ENCODE peak calls at places on chromosomes 5 and 9, in ten cellular contexts. T, I, F, C, B, L, X, G, Z and N are unnamed samples.

GRCh38 chr9:129567842-129568559 is 52.9 kb downstream of the C9orf50 start:
- DNase-seq in T (peak; percentile 87), I (no peak), F (no peak), C (no peak), B (peak; percentile 76), L (peak; percentile 39), X (no peak), G (peak; percentile 68), Z (no peak), N (peak; percentile 72)

GRCh38 chr5:156634301-156634700 is 215.8 kb upstream of the PPP1R2B start:
- DNase-seq in T (no peak), I (no peak), F (no peak), C (no peak), B (no peak), L (no peak), X (no peak), G (no peak), Z (no peak), N (no peak)

GRCh38 chr9:89732295-89732951 is 127.6 kb downstream of the GADD45G start:
- DNase-seq in T (no peak), I (peak; percentile 65), F (no peak), C (peak; percentile 44), B (no peak), L (peak; percentile 33), X (peak; percentile 40), G (peak; percentile 63), Z (peak; percentile 57), N (no peak)

GRCh38 chr5:173473293-173473692 is 143.2 kb downstream of the BOD1 start:
- DNase-seq in T (no peak), I (no peak), F (no peak), C (no peak), B (no peak), L (no peak), X (no peak), G (no peak), Z (no peak), N (no peak)

GRCh38 chr5:87529486-87530076 is 116.9 kb upstream of the CCNH start:
- DNase-seq in T (no peak), I (no peak), F (no peak), C (no peak), B (no peak), L (no peak), X (no peak), G (no peak), Z (no peak), N (no peak)

GRCh38 chr9:108442604-108443277 is 413.0 kb downstream of the ACTL7B start:
- DNase-seq in T (peak; percentile 76), I (no peak), F (no peak), C (no peak), B (no peak), L (no peak), X (no peak), G (no peak), Z (no peak), N (no peak)

GRCh38 chr5:19018822-19019221 is 969.2 kb downstream of the CDH18 start:
- DNase-seq in T (no peak), I (no peak), F (no peak), C (no peak), B (no peak), L (no peak), X (no peak), G (no peak), Z (no peak), N (no peak)

GRCh38 chr9:83583151-83584014 is 39.6 kb upstream of the IDNK start:
- DNase-seq in T (peak; percentile 67), I (peak; percentile 77), F (peak; percentile 58), C (peak; percentile 69), B (peak; percentile 50), L (peak; percentile 59), X (peak; percentile 72), G (peak; percentile 38), Z (peak; percentile 70), N (peak; percentile 56)

GRCh38 chr5:127564002-127564769 is 46.7 kb downstream of the PRRC1 start:
- DNase-seq in T (peak; percentile 67), I (peak; percentile 72), F (peak; percentile 64), C (peak; percentile 75), B (peak; percentile 28), L (peak; percentile 54), X (peak; percentile 77), G (no peak), Z (peak; percentile 63), N (peak; percentile 33)
- TF ChIP-seq CTCF in T (peak; percentile 72), I (peak; percentile 90), F (peak; percentile 59), C (peak; percentile 26), B (peak; percentile 63), L (peak; percentile 74), X (peak; percentile 63), G (no peak), Z (peak; percentile 80), N (peak; percentile 80)

GRCh38 chr5:174735498-174736350 is 11.3 kb downstream of the MSX2 start:
- DNase-seq in T (no peak), I (peak; percentile 66), F (no peak), C (peak; percentile 29), B (no peak), L (peak; percentile 4), X (peak; percentile 71), G (no peak), Z (peak; percentile 70), N (no peak)
- TF ChIP-seq CTCF in T (peak; percentile 28), I (peak; percentile 72), F (no peak), C (no peak), B (peak; percentile 15), L (peak; percentile 53), X (peak; percentile 34), G (no peak), Z (peak; percentile 29), N (no peak)

GRCh38 chr9:119961774-119962408 is 592.7 kb upstream of the BRINP1 start:
- DNase-seq in T (peak; percentile 45), I (peak; percentile 52), F (peak; percentile 31), C (peak; percentile 62), B (peak; percentile 10), L (peak; percentile 18), X (peak; percentile 65), G (peak; percentile 46), Z (peak; percentile 36), N (peak; percentile 31)
- TF ChIP-seq CTCF in T (peak; percentile 85), I (no peak), F (peak; percentile 56), C (peak; percentile 47), B (peak; percentile 69), L (peak; percentile 73), X (peak; percentile 26), G (no peak), Z (no peak), N (peak; percentile 91)

GRCh38 chr5:146007270-146007669 is 70.9 kb downstream of the SH3RF2 start:
- DNase-seq in T (peak; percentile 34), I (peak; percentile 75), F (no peak), C (no peak), B (peak; percentile 4), L (no peak), X (peak; percentile 21), G (no peak), Z (no peak), N (peak; percentile 28)
- TF ChIP-seq CTCF in T (no peak), I (peak; percentile 50), F (no peak), C (no peak), B (no peak), L (no peak), X (no peak), G (no peak), Z (no peak), N (peak; percentile 26)

DNA sequence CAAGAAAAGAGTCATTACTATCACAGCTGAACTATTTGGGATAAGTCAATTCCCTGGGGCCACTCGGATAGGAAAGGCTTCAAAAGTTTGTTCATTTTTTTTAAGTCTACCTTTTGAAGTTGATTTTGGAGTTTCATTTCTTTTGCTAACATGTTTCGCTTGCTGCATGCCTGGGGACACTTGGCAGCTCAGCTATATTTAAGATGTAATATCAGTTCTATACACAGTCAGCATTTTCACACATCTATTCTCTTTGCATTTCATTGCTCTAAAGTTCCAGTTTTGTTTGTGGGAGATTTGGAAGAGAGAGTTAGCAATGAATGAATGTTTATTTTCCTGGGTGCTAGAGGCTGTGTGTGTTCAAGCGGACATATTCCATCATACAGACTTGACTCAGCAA is 445.2 kb upstream of the GRAMD2B start:
- DNase-seq in T (no peak), I (no peak), F (no peak), C (no peak), B (no peak), L (no peak), X (no peak), G (no peak), Z (no peak), N (no peak)
- TF ChIP-seq CTCF in T (no peak), I (no peak), F (no peak), C (no peak), B (no peak), L (no peak), X (no peak), G (no peak), Z (no peak), N (no peak)

GRCh38 chr5:168291281-168291960 is at the start of gene WWC1:
- DNase-seq in T (no peak), I (peak; percentile 93), F (peak; percentile 86), C (peak; percentile 88), B (peak; percentile 36), L (peak; percentile 70), X (peak; percentile 39), G (peak; percentile 40), Z (peak; percentile 82), N (no peak)
- TF ChIP-seq CTCF in T (no peak), I (peak; percentile 58), F (no peak), C (no peak), B (peak; percentile 21), L (peak; percentile 57), X (no peak), G (no peak), Z (peak; percentile 46), N (peak; percentile 64)

DNA sequence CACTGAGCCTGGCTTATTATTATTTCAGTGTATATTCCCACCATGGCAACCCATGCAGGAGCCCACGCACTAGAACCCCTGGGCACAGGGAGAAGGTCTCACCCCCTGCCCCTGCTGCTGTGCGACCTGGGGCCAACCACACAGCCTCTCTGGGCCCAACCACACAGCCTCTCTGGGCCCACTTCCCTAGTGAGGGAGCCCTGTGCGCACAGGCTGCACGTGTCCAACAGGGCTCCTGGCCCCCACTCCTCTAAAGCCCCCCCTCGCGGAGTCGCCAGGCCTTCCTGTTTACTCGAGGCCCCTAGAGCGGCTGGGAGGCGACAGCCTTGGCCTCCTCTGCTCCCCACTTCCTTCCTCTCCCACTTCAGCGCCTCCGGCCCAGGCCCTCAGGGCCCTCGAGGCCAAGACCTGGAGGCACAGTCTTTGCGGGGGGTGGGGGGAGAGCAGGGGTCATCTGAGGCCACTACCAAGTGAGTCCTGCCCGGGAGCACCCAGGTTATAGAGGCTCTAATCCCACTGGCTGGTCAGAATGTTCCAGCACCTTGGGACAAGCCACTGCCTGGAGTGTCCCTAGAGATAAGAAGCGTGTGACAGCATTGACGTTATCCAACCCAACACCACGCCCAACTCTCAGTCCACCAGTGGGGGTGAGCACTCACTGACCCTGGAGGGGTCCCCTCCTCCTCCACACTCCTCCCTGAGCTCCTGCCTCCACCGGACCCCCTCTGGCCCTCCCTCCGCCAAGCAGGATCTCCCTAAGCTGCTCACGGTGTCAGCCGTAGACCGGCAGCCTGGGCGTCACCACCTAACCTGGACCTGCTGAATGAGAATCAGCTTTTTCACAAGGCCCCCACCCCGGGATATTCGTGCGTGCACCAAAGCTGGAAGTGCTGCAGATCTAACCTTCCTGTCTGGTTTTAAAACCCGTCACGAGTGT is 7.9 kb upstream of the ENG start:
- DNase-seq in T (no peak), I (peak; percentile 96), F (peak; percentile 68), C (peak; percentile 72), B (no peak), L (no peak), X (peak; percentile 86), G (peak; percentile 84), Z (no peak), N (no peak)
- TF ChIP-seq CTCF in T (no peak), I (no peak), F (no peak), C (no peak), B (no peak), L (no peak), X (no peak), G (no peak), Z (no peak), N (no peak)